ENCODE peak calls at places on chromosomes 1 and 21, in nine cellular contexts. T is BJ; Z is GM06990; X is cardiac muscle cell; H is fibroblast of pulmonary artery; R is astrocyte of the spinal cord; F is stimulated activated naive CD4-positive, alpha-beta T cell; O is stimulated activated CD8-positive, alpha-beta memory T cell treated with anti-CD3 and anti-CD28 coated beads, Interleukin-4, amount 100 ng/mL, for 1 hour; V is renal cortical epithelial cell. G is an unnamed sample.

GRCh38 chr1:203488539-203488938 is 5.4 kb upstream of the OPTC start:
- DNase-seq in O (no peak), Z (no peak), F (no peak), V (no peak), H (no peak), T (no peak), R (no peak), X (no peak), G (no peak)

GRCh38 chr1:3315991-3316943 is 138.2 kb upstream of the ARHGEF16 start:
- DNase-seq in R (no peak), T (no peak), Z (no peak), X (no peak), H (no peak), F (peak; percentile 7), V (no peak), O (no peak), G (no peak)

GRCh38 chr1:248924696-248925532 is 18.9 kb downstream of the PGBD2 start:
- DNase-seq in X (peak; percentile 62), T (no peak), H (peak; percentile 62), V (peak; percentile 58), R (peak; percentile 47), O (no peak), F (peak; percentile 16), Z (peak; percentile 53), G (peak; percentile 49)

GRCh38 chr1:1806890-1807289 is 28.6 kb upstream of the NADK start:
- DNase-seq in T (no peak), O (no peak), V (no peak), F (no peak), Z (no peak), X (no peak), H (no peak), R (no peak), G (no peak)

GRCh38 chr1:70528591-70529333 is 117.7 kb downstream of the CTH start:
- DNase-seq in O (no peak), H (peak; percentile 47), R (peak; percentile 30), Z (no peak), X (peak; percentile 54), T (no peak), V (peak; percentile 38), F (no peak), G (no peak)

GRCh38 chr1:27525296-27526271 is 35.6 kb upstream of the WASF2 start:
- DNase-seq in T (no peak), O (no peak), R (peak; percentile 53), V (no peak), Z (peak; percentile 76), X (peak; percentile 96), H (peak; percentile 64), F (peak; percentile 14), G (no peak)

GRCh38 chr1:85611856-85612255 is 31.3 kb downstream of the CCN1 start:
- DNase-seq in X (peak; percentile 25), Z (no peak), T (peak; percentile 93), F (no peak), R (peak; percentile 99), V (peak; percentile 98), O (no peak), H (peak; percentile 99), G (peak; percentile 80)

GRCh38 chr1:81220614-81221071 is 580.1 kb upstream of the ADGRL2 start:
- DNase-seq in Z (no peak), O (no peak), R (no peak), X (no peak), H (no peak), F (no peak), V (no peak), T (no peak), G (no peak)

GRCh38 chr21:15735409-15735808 is 5.6 kb downstream of the USP25 start:
- DNase-seq in H (no peak), F (no peak), V (no peak), X (no peak), R (no peak), T (no peak), O (no peak), Z (no peak), G (no peak)

GRCh38 chr21:45041351-45041805 is 33.0 kb upstream of the ADARB1 start:
- DNase-seq in F (no peak), X (no peak), H (peak; percentile 85), R (peak; percentile 71), Z (no peak), O (no peak), V (peak; percentile 67), T (peak; percentile 41), G (no peak)

GRCh38 chr1:189657715-189658114 is 819.9 kb downstream of the BRINP3 start:
- DNase-seq in V (peak; percentile 13), X (no peak), O (no peak), Z (no peak), F (no peak), H (peak; percentile 1), T (no peak), R (no peak), G (no peak)

GRCh38 chr1:7549693-7550161 is 221.4 kb upstream of the VAMP3 start:
- DNase-seq in R (peak; percentile 18), H (peak; percentile 16), X (no peak), Z (no peak), O (no peak), T (no peak), V (peak; percentile 66), F (no peak), G (peak; percentile 76)

GRCh38 chr1:13930151-13930550 is 230.2 kb downstream of the PRDM2 start:
- DNase-seq in F (no peak), Z (no peak), X (no peak), R (no peak), T (no peak), O (no peak), V (no peak), H (peak; percentile 8), G (no peak)

GRCh38 chr1:157958280-157958679 is 35.2 kb upstream of the KIRREL1 start:
- DNase-seq in X (no peak), R (no peak), H (no peak), V (peak; percentile 47), F (no peak), T (no peak), Z (no peak), O (no peak), G (no peak)

GRCh38 chr21:42777757-42778344 is 101.5 kb downstream of the WDR4 start:
- DNase-seq in O (no peak), V (peak; percentile 81), H (no peak), Z (no peak), T (no peak), X (no peak), F (no peak), R (peak; percentile 9), G (peak; percentile 74)

GRCh38 chr1:88061830-88062177 is 622.3 kb upstream of the PKN2 start:
- DNase-seq in T (no peak), R (peak; percentile 9), H (no peak), V (peak; percentile 37), F (no peak), Z (no peak), X (no peak), O (no peak), G (no peak)

GRCh38 chr1:159428536-159428935 is 3.5 kb upstream of the OR10J4 start:
- DNase-seq in V (peak; percentile 23), H (no peak), R (peak; percentile 9), T (no peak), F (no peak), X (no peak), Z (no peak), O (no peak), G (no peak)

GRCh38 chr1:229839800-229840199 is 213.8 kb downstream of the URB2 start:
- DNase-seq in V (no peak), O (no peak), T (no peak), R (no peak), H (no peak), X (no peak), Z (no peak), F (no peak), G (no peak)

GRCh38 chr1:162189345-162189744 is 119.9 kb downstream of the NOS1AP start:
- DNase-seq in R (no peak), T (no peak), F (no peak), X (no peak), H (no peak), Z (no peak), O (no peak), V (no peak), G (no peak)

GRCh38 chr1:94302960-94303359 is 65.6 kb upstream of the ARHGAP29 start:
- DNase-seq in R (no peak), V (no peak), Z (no peak), H (no peak), X (no peak), O (no peak), F (no peak), T (no peak), G (no peak)

GRCh38 chr1:31423418-31423947 is 10.5 kb downstream of the SERINC2 start:
- DNase-seq in Z (peak; percentile 88), V (no peak), O (no peak), F (no peak), X (no peak), H (no peak), R (no peak), T (no peak), G (peak; percentile 30)

GRCh38 chr1:238177960-238178359 is 287.2 kb upstream of the ZP4 start:
- DNase-seq in O (no peak), T (no peak), Z (no peak), R (peak; percentile 71), V (no peak), F (no peak), H (no peak), X (no peak), G (no peak)

GRCh38 chr1:242467556-242468145 is 56.8 kb downstream of the PLD5 start:
- DNase-seq in T (no peak), V (peak; percentile 38), Z (no peak), H (peak; percentile 40), X (peak; percentile 70), F (no peak), O (no peak), R (peak; percentile 57), G (peak; percentile 37)

GRCh38 chr1:244970236-244970652 is 105.9 kb upstream of the HNRNPU start:
- DNase-seq in H (peak; percentile 74), T (no peak), X (peak; percentile 86), O (peak; percentile 48), V (peak; percentile 48), R (peak; percentile 85), F (no peak), Z (peak; percentile 85), G (peak; percentile 86)

GRCh38 chr1:241598234-241598633 is 41.9 kb downstream of the CHML start:
- DNase-seq in X (no peak), T (no peak), Z (no peak), O (no peak), F (no peak), V (peak; percentile 67), H (no peak), R (no peak), G (peak; percentile 44)

GRCh38 chr1:13540871-13541270 is 27.1 kb upstream of the LRRC38 start:
- DNase-seq in R (no peak), Z (no peak), V (no peak), O (no peak), F (no peak), T (no peak), H (no peak), X (no peak), G (no peak)

GRCh38 chr1:181187596-181188126 is 99.2 kb downstream of the IER5 start:
- DNase-seq in V (no peak), R (no peak), F (no peak), T (no peak), O (no peak), H (no peak), X (no peak), Z (no peak), G (no peak)

GRCh38 chr1:226373376-226373775 is 34.5 kb downstream of the PARP1 start:
- DNase-seq in F (no peak), H (no peak), X (no peak), V (no peak), O (no peak), R (peak; percentile 3), Z (no peak), T (no peak), G (no peak)

GRCh38 chr1:38336961-38337360 is 290.4 kb upstream of the POU3F1 start:
- DNase-seq in R (no peak), Z (no peak), F (no peak), V (no peak), X (no peak), T (no peak), O (no peak), H (no peak), G (no peak)

GRCh38 chr1:218874801-218875400 is 298.8 kb upstream of the LYPLAL1 start:
- DNase-seq in V (peak; percentile 44), X (no peak), H (no peak), F (no peak), Z (no peak), R (no peak), T (no peak), O (no peak), G (no peak)

G was measured in Caki2.